ENCODE peak calls at places on chromosomes 16 and 17, in ten cellular contexts. O is ovary; C is retinal pigment epithelial cell; M is A549; Q is CD4-positive, alpha-beta T cell; H is fibroblast of pulmonary artery; T is stomach; Y is HFFc6; X is GM20000; I is astrocyte of the spinal cord. Z is an unnamed sample.

GRCh38 chr17:15893333-15894024 is 51.5 kb upstream of the ADORA2B start:
- DNase-seq in O (no peak), C (no peak), M (no peak), Q (no peak), H (peak), T (no peak), Y (no peak), X (no peak), I (peak), Z (no peak)

GRCh38 chr17:16040710-16041251 is 41.2 kb downstream of the TTC19 start:
- DNase-seq in O (peak), C (peak), M (no peak), Q (no peak), H (peak), T (peak), Y (peak), X (no peak), I (peak), Z (no peak)

GRCh38 chr16:28912558-28912957 is 12.5 kb downstream of the RABEP2 start:
- DNase-seq in O (no peak), C (no peak), M (no peak), Q (no peak), H (no peak), T (no peak), Y (no peak), X (no peak), I (no peak), Z (no peak)

GRCh38 chr17:76493505-76494167 is 7.6 kb downstream of the RHBDF2 start:
- DNase-seq in O (no peak), C (no peak), M (no peak), Q (peak), H (no peak), T (peak), Y (no peak), X (no peak), I (no peak), Z (no peak)

GRCh38 chr16:16012144-16012543 is 62.7 kb downstream of the ABCC1 start:
- DNase-seq in O (no peak), C (no peak), M (no peak), Q (no peak), H (no peak), T (no peak), Y (no peak), X (no peak), I (no peak), Z (no peak)

GRCh38 chr17:28684963-28685362 is 23.0 kb downstream of the SUPT6H start:
- DNase-seq in O (peak), C (no peak), M (peak), Q (no peak), H (peak), T (no peak), Y (no peak), X (no peak), I (no peak), Z (no peak)

GRCh38 chr16:66699898-66700297 is 3.4 kb upstream of the CMTM4 start:
- DNase-seq in O (no peak), C (no peak), M (no peak), Q (no peak), H (no peak), T (no peak), Y (no peak), X (no peak), I (no peak), Z (no peak)

GRCh38 chr17:75205037-75205792 is at the start of gene NUP85:
- DNase-seq in O (peak), C (peak), M (peak), Q (peak), H (peak), T (peak), Y (peak), X (peak), I (peak), Z (peak)

GRCh38 chr16:79519448-79519847 is 81.1 kb downstream of the MAF start:
- DNase-seq in O (no peak), C (no peak), M (no peak), Q (no peak), H (no peak), T (peak), Y (no peak), X (no peak), I (no peak), Z (no peak)

GRCh38 chr17:67912656-67913055 is 83.6 kb downstream of the C17orf58 start:
- DNase-seq in O (no peak), C (no peak), M (no peak), Q (no peak), H (no peak), T (no peak), Y (no peak), X (no peak), I (no peak), Z (no peak)

GRCh38 chr16:1454561-1454960 is 10.2 kb upstream of the CCDC154 start:
- DNase-seq in O (no peak), C (no peak), M (no peak), Q (no peak), H (no peak), T (no peak), Y (no peak), X (no peak), I (no peak), Z (peak)

GRCh38 chr16:1451702-1452392 is 7.5 kb upstream of the CCDC154 start:
- DNase-seq in O (no peak), C (no peak), M (no peak), Q (no peak), H (no peak), T (no peak), Y (no peak), X (no peak), I (no peak), Z (no peak)

GRCh38 chr16:1453316-1453715 is 9.0 kb upstream of the CCDC154 start:
- DNase-seq in O (no peak), C (no peak), M (no peak), Q (no peak), H (no peak), T (no peak), Y (no peak), X (no peak), I (no peak), Z (no peak)

GRCh38 chr16:1450841-1451240 is 6.5 kb upstream of the CCDC154 start:
- DNase-seq in O (no peak), C (no peak), M (no peak), Q (no peak), H (no peak), T (no peak), Y (no peak), X (no peak), I (no peak), Z (no peak)

GRCh38 chr16:1452530-1452929 is 8.2 kb upstream of the CCDC154 start:
- DNase-seq in O (no peak), C (no peak), M (no peak), Q (no peak), H (no peak), T (no peak), Y (no peak), X (no peak), I (no peak), Z (no peak)
- TF ChIP-seq CTCF in O (no peak), C (no peak), M (no peak), Q (no peak), H (no peak), T (no peak), Y (no peak), X (no peak), I (no peak), Z (no peak)

DNA sequence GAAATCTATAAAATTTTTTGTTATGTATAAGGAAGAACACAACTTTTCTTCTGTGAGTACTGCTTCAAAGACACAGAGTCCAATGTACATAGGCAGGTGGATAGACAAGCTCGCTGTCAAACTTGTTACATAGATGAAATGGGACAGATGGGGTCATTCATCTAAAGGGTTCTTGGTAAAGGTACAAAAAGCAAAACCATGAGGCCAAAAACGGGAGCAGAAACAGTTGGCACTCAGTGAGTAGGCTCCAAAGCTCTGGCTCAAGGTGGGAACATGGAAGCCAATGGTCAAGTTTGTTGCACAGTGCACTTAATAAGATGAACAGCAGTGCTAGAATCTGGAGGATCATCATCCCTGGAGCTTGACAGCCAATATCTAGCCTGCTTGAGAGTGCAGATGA is 979.0 kb upstream of the EEF2KMT start:
- DNase-seq in O (no peak), C (no peak), M (no peak), Q (no peak), H (no peak), T (no peak), Y (no peak), X (no peak), I (no peak), Z (no peak)
- TF ChIP-seq CTCF in O (no peak), C (no peak), M (no peak), Q (no peak), H (no peak), T (no peak), Y (no peak), X (no peak), I (no peak), Z (no peak)

GRCh38 chr16:47113130-47113529 is 30.6 kb downstream of the NETO2 start:
- DNase-seq in O (no peak), C (no peak), M (no peak), Q (no peak), H (no peak), T (no peak), Y (no peak), X (no peak), I (no peak), Z (no peak)
- TF ChIP-seq CTCF in O (no peak), C (no peak), M (no peak), Q (no peak), H (no peak), T (no peak), Y (no peak), X (no peak), I (no peak), Z (no peak)

GRCh38 chr16:78478267-78478821 is 378.9 kb downstream of the WWOX start:
- DNase-seq in O (no peak), C (no peak), M (peak), Q (peak), H (no peak), T (no peak), Y (no peak), X (no peak), I (no peak), Z (no peak)
- TF ChIP-seq CTCF in O (no peak), C (peak), M (peak), Q (peak), H (no peak), T (no peak), Y (peak), X (no peak), I (peak), Z (peak)

GRCh38 chr17:80874866-80875445 is 116.7 kb upstream of the CHMP6 start:
- DNase-seq in O (no peak), C (no peak), M (no peak), Q (no peak), H (no peak), T (no peak), Y (no peak), X (no peak), I (no peak), Z (no peak)
- TF ChIP-seq CTCF in O (no peak), C (no peak), M (no peak), Q (no peak), H (no peak), T (no peak), Y (no peak), X (no peak), I (no peak), Z (no peak)

DNA sequence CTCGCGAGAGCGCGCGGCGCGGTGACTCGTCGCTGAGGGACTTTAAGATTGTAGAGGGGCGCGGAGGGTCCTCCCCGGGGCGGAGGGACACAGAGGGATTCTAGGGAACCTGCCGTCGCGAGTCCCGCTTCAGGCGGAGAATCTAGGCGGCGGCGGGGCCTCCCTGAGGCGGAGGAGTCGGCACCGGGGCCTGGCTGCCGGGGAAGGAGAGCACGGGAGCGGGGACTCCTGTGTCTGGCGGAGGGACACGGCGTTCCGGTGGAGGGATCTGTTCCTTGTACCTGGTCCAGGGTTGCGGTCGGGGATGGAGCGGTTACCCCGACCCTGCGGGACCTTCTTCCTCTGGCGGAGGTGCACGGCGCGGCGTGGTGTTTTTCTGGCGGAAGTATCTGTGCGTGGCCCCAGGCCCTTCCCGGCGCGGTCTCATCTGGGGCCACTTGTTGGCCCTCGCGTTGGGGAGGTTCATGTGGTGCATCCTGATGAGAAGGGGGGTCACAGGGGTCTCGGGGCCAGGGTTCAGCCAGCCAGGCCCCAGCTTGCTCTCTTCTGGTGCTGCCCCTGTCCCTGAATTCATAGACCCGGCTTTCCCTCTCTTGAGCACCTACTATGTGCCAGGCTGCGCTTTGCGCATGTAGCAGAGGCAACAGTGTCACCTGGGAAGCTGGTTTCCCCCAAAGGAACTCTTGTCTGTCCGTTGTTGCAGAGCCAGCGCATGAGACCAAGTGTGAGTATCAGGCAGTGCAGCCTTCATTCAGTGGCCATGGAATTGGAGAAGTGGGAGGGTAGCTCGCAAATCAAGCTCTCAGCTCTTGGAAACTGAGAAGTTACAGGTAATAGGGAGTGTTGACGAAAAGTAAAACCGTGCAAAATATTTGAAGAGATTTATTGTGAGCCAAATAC is 561 bp upstream of the ZKSCAN2 start:
- DNase-seq in O (peak), C (peak), M (peak), Q (peak), H (peak), T (peak), Y (peak), X (peak), I (peak), Z (peak)
- TF ChIP-seq CTCF in O (no peak), C (no peak), M (no peak), Q (no peak), H (no peak), T (no peak), Y (no peak), X (no peak), I (no peak), Z (no peak)

GRCh38 chr17:50697076-50697475 is 10.6 kb downstream of the ANKRD40 start:
- DNase-seq in O (no peak), C (no peak), M (no peak), Q (no peak), H (no peak), T (no peak), Y (no peak), X (no peak), I (no peak), Z (no peak)
- TF ChIP-seq CTCF in O (no peak), C (no peak), M (no peak), Q (no peak), H (no peak), T (no peak), Y (no peak), X (no peak), I (no peak), Z (no peak)

DNA sequence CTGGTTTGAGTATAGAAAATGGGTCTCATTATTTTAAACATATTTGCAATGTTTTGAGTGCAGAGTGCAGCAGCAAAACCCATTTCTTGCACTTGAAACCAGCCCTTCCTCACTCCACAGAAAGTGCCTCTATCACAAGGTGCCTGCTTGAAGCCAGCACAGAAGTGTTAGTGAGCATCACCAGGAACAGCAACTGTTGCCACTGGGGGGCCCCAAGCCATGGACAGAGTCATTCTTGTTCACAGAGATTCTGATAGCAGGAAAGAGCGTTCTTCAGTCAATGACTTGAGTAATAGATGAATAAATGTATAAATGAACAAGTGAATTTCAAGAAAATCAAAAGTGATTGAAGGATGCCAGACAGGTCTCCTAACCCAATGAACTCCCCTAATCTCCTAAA is 45.6 kb downstream of the CHD9NB start:
- DNase-seq in O (no peak), C (no peak), M (no peak), Q (no peak), H (no peak), T (no peak), Y (no peak), X (no peak), I (no peak), Z (no peak)
- TF ChIP-seq CTCF in O (no peak), C (no peak), M (no peak), Q (no peak), H (no peak), T (no peak), Y (no peak), X (no peak), I (no peak), Z (no peak)

DNA sequence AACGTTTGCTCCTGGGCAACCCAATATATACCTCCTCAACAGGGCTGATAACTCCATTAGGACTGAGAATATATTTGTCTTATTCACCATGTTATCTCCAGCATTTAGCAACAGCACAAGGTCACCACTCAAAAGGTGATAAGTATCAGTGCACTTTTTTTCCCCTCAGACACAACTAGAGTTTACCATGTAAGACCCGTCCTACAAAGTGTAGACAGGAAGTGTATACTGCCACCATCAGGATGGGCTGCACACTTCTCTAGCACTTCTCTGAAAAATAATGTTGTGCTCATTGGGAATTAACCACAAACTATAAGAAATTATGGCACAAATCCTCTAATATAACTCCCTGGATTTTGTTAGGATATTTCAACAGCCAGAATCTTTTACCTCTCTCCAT is 5.7 kb upstream of the VAT1L start:
- DNase-seq in O (no peak), C (no peak), M (no peak), Q (no peak), H (no peak), T (no peak), Y (no peak), X (no peak), I (no peak), Z (no peak)
- TF ChIP-seq CTCF in O (no peak), C (peak), M (no peak), Q (no peak), H (peak), T (no peak), Y (peak), X (peak), I (peak), Z (peak)

Z was measured in glutamatergic neuron.